ENCODE peak calls at places on chromosomes 4 and X, in five cellular contexts. One of them, this sample, is unnamed.

GRCh38 chr4:184165291-184165690 is 52.4 kb downstream of the ENPP6 start:
- DNase-seq in IMR-90: peak
- DNase-seq in lower lobe of right lung: no peak
- DNase-seq in hepatocyte: peak
- DNase-seq in CD8-positive, alpha-beta T cell: no peak
- DNase-seq in this sample: no peak

GRCh38 chrX:23493941-23494374 is 159.3 kb downstream of the PTCHD1 start:
- DNase-seq in IMR-90: no peak
- DNase-seq in lower lobe of right lung: no peak
- DNase-seq in CD8-positive, alpha-beta T cell: no peak
- DNase-seq in hepatocyte: no peak
- DNase-seq in this sample: no peak

GRCh38 chr4:89308161-89308500 is 531 bp upstream of the GPRIN3 start:
- DNase-seq in IMR-90: no peak
- DNase-seq in lower lobe of right lung: no peak
- DNase-seq in CD8-positive, alpha-beta T cell: no peak
- DNase-seq in hepatocyte: no peak
- DNase-seq in this sample: no peak

GRCh38 chr4:108045687-108046024 is 56.0 kb downstream of the HADH start:
- DNase-seq in hepatocyte: peak
- DNase-seq in IMR-90: no peak
- DNase-seq in CD8-positive, alpha-beta T cell: peak
- DNase-seq in lower lobe of right lung: peak
- DNase-seq in this sample: no peak

GRCh38 chr4:153209410-153209809 is 5.2 kb downstream of the TRIM2 start:
- DNase-seq in IMR-90: no peak
- DNase-seq in CD8-positive, alpha-beta T cell: no peak
- DNase-seq in hepatocyte: peak
- DNase-seq in lower lobe of right lung: no peak
- DNase-seq in this sample: no peak

GRCh38 chr4:15250021-15250441 is 177.8 kb upstream of the C1QTNF7 start:
- DNase-seq in lower lobe of right lung: no peak
- DNase-seq in IMR-90: peak
- DNase-seq in hepatocyte: no peak
- DNase-seq in CD8-positive, alpha-beta T cell: no peak
- DNase-seq in this sample: no peak

GRCh38 chr4:73586040-73586439 is 34.2 kb downstream of the RASSF6 start:
- DNase-seq in CD8-positive, alpha-beta T cell: no peak
- DNase-seq in IMR-90: no peak
- DNase-seq in lower lobe of right lung: no peak
- DNase-seq in hepatocyte: no peak
- DNase-seq in this sample: no peak

GRCh38 chrX:153766098-153766817 is 2.2 kb downstream of the PLXNB3 start:
- DNase-seq in IMR-90: peak
- DNase-seq in lower lobe of right lung: peak
- DNase-seq in CD8-positive, alpha-beta T cell: peak
- DNase-seq in hepatocyte: peak
- DNase-seq in this sample: no peak

GRCh38 chrX:107205770-107206696 is at the start of the genes DNAAF6 and NUP62CL:
- DNase-seq in IMR-90: no peak
- DNase-seq in lower lobe of right lung: peak
- DNase-seq in CD8-positive, alpha-beta T cell: peak
- DNase-seq in hepatocyte: peak
- DNase-seq in this sample: peak

GRCh38 chr4:77308843-77309242 is 151.8 kb downstream of the CCNG2 start:
- DNase-seq in CD8-positive, alpha-beta T cell: no peak
- DNase-seq in hepatocyte: peak
- DNase-seq in lower lobe of right lung: no peak
- DNase-seq in IMR-90: peak
- DNase-seq in this sample: no peak

GRCh38 chrX:13432776-13433605 is 113.1 kb upstream of the ATXN3L start:
- DNase-seq in CD8-positive, alpha-beta T cell: no peak
- DNase-seq in hepatocyte: peak
- DNase-seq in lower lobe of right lung: no peak
- DNase-seq in IMR-90: peak
- DNase-seq in this sample: no peak

GRCh38 chr4:109383823-109384222 is 49.8 kb upstream of the SEC24B start:
- DNase-seq in CD8-positive, alpha-beta T cell: no peak
- DNase-seq in lower lobe of right lung: no peak
- DNase-seq in IMR-90: no peak
- DNase-seq in hepatocyte: no peak
- DNase-seq in this sample: no peak

GRCh38 chrX:39308126-39308525 is 506.9 kb downstream of the MID1IP1 start:
- DNase-seq in hepatocyte: no peak
- DNase-seq in CD8-positive, alpha-beta T cell: no peak
- DNase-seq in lower lobe of right lung: no peak
- DNase-seq in IMR-90: no peak
- DNase-seq in this sample: no peak

GRCh38 chrX:136260801-136261200 is 9.6 kb upstream of the MAP7D3 start:
- DNase-seq in CD8-positive, alpha-beta T cell: no peak
- DNase-seq in hepatocyte: no peak
- DNase-seq in IMR-90: peak
- DNase-seq in lower lobe of right lung: no peak
- DNase-seq in this sample: no peak

GRCh38 chr4:53589511-53589910 is 1.8 kb downstream of the LNX1 start:
- DNase-seq in lower lobe of right lung: no peak
- DNase-seq in CD8-positive, alpha-beta T cell: no peak
- DNase-seq in hepatocyte: no peak
- DNase-seq in IMR-90: no peak
- DNase-seq in this sample: no peak

GRCh38 chr4:110294165-110294564 is 95.8 kb upstream of the ELOVL6 start:
- DNase-seq in hepatocyte: no peak
- DNase-seq in IMR-90: peak
- DNase-seq in CD8-positive, alpha-beta T cell: no peak
- DNase-seq in lower lobe of right lung: no peak
- DNase-seq in this sample: no peak

GRCh38 chrX:3120426-3120825 is 79.2 kb downstream of the ARSF start:
- DNase-seq in lower lobe of right lung: no peak
- DNase-seq in CD8-positive, alpha-beta T cell: no peak
- DNase-seq in hepatocyte: no peak
- DNase-seq in IMR-90: no peak
- DNase-seq in this sample: no peak

GRCh38 chr4:78629991-78630541 is 78.5 kb downstream of the ANXA3 start:
- DNase-seq in CD8-positive, alpha-beta T cell: no peak
- DNase-seq in IMR-90: no peak
- DNase-seq in hepatocyte: peak
- DNase-seq in lower lobe of right lung: peak
- DNase-seq in this sample: no peak

GRCh38 chr4:173934201-173934600 is 349.3 kb downstream of the FBXO8 start:
- DNase-seq in lower lobe of right lung: no peak
- DNase-seq in IMR-90: peak
- DNase-seq in hepatocyte: no peak
- DNase-seq in CD8-positive, alpha-beta T cell: no peak
- DNase-seq in this sample: no peak

GRCh38 chr4:81408341-81408740 is 63.4 kb downstream of the RASGEF1B start:
- DNase-seq in IMR-90: no peak
- DNase-seq in CD8-positive, alpha-beta T cell: no peak
- DNase-seq in hepatocyte: no peak
- DNase-seq in lower lobe of right lung: no peak
- DNase-seq in this sample: no peak

GRCh38 chr4:81405900-81406401 is 65.8 kb downstream of the RASGEF1B start:
- DNase-seq in lower lobe of right lung: no peak
- DNase-seq in hepatocyte: peak
- DNase-seq in CD8-positive, alpha-beta T cell: peak
- DNase-seq in IMR-90: peak
- DNase-seq in this sample: peak

GRCh38 chr4:81407726-81408125 is 64.0 kb downstream of the RASGEF1B start:
- DNase-seq in CD8-positive, alpha-beta T cell: no peak
- DNase-seq in IMR-90: no peak
- DNase-seq in hepatocyte: no peak
- DNase-seq in lower lobe of right lung: no peak
- DNase-seq in this sample: no peak

GRCh38 chr4:81409836-81410235 is 61.9 kb downstream of the RASGEF1B start:
- DNase-seq in CD8-positive, alpha-beta T cell: no peak
- DNase-seq in lower lobe of right lung: no peak
- DNase-seq in hepatocyte: no peak
- DNase-seq in IMR-90: no peak
- DNase-seq in this sample: no peak

DNA sequence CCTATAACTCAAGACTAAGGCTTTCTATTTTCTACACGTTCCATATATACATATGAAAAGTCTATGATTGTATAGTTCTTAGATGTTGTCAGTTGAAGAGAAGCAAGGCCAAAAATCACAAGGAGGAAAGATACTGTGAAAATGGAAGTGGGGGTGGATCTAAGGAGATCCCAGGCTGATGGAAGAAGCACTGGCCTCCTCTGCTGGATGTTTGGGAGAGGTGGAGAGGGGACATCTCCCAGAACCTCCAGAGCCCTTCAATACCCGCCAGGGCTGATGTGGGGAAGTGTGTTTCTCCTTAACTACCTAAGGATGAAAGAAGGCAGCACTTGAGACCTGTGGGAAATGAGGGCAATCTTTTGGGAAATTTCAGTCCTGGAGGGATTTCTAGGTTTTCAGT is 67.4 kb downstream of the RASGEF1B start:
- DNase-seq in CD8-positive, alpha-beta T cell: no peak
- DNase-seq in lower lobe of right lung: no peak
- DNase-seq in IMR-90: peak
- DNase-seq in hepatocyte: no peak
- DNase-seq in this sample: no peak
- TF ChIP-seq CTCF in CD8-positive, alpha-beta T cell: no peak
- TF ChIP-seq CTCF in lower lobe of right lung: no peak
- TF ChIP-seq CTCF in IMR-90: peak
- TF ChIP-seq CTCF in hepatocyte: no peak
- TF ChIP-seq CTCF in this sample: no peak

GRCh38 chr4:1218892-1219552 is 29.9 kb downstream of the CTBP1 start:
- DNase-seq in hepatocyte: no peak
- DNase-seq in lower lobe of right lung: no peak
- DNase-seq in CD8-positive, alpha-beta T cell: no peak
- DNase-seq in IMR-90: no peak
- DNase-seq in this sample: peak
- H3K4me3 ChIP-seq in hepatocyte: no peak
- H3K4me3 ChIP-seq in lower lobe of right lung: no peak
- H3K4me3 ChIP-seq in CD8-positive, alpha-beta T cell: no peak
- H3K4me3 ChIP-seq in IMR-90: no peak
- H3K4me3 ChIP-seq in this sample: peak

DNA sequence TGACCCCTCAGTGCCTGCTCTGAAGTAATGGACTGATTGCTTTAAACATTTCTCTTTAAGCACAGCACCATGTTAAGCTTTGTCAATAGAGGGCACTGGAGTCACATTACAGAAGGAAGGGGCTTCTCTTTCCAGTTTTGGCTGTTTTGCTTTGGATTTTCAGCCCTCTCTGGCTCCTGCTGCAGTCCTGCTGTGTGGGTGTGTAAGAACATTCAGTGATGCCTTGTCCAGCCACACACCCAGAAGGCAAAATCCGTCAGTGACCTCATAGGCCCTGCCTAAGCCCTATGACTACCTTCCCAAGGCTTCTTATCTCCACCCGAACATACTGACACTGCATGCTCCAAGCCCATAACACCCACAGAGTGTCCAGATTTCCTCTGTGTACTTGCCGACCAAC is 215.3 kb upstream of the CTSO start:
- DNase-seq in CD8-positive, alpha-beta T cell: no peak
- DNase-seq in lower lobe of right lung: no peak
- DNase-seq in IMR-90: peak
- DNase-seq in hepatocyte: peak
- DNase-seq in this sample: no peak
- TF ChIP-seq CTCF in CD8-positive, alpha-beta T cell: no peak
- TF ChIP-seq CTCF in lower lobe of right lung: peak
- TF ChIP-seq CTCF in IMR-90: peak
- TF ChIP-seq CTCF in hepatocyte: peak
- TF ChIP-seq CTCF in this sample: peak

DNA sequence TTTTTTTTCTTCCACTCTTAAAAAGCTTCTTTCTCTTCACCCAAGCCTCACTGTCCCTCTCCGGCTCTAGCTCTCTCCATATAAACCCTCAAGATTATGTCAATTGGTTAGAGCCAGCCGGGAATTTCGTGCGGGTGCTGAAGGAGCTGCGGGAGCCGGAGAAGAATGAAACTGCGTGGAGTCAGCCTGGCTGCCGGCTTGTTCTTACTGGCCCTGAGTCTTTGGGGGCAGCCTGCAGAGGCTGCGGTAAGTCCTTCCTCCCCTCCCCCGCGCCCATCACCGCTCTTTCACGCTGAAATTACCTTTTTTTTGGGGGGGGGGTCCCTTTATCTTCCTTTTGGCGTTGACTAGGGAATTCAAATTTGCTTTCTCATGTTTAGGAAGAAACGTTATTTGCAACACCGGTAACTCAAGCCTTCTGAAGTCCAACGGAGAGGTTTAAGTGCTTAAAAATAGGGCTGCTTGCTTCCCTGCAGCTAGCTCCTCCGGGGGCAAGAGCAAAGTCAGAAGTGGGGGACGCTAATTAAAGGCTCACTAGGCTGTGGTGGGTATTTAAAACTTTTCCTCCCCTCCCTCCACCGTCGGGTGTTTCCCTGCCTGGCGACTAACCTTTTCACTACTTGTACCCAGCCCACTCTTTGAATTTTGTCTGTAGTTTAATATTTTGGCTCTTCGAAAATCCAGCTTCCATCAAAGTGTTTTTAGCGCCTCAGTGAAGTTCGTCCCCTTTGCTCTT is 491 bp downstream of the COL4A5 start:
- DNase-seq in hepatocyte: peak
- DNase-seq in IMR-90: peak
- DNase-seq in CD8-positive, alpha-beta T cell: no peak
- DNase-seq in lower lobe of right lung: peak
- DNase-seq in this sample: no peak
- H3K4me3 ChIP-seq in hepatocyte: peak
- H3K4me3 ChIP-seq in IMR-90: peak
- H3K4me3 ChIP-seq in CD8-positive, alpha-beta T cell: no peak
- H3K4me3 ChIP-seq in lower lobe of right lung: peak
- H3K4me3 ChIP-seq in this sample: no peak

DNA sequence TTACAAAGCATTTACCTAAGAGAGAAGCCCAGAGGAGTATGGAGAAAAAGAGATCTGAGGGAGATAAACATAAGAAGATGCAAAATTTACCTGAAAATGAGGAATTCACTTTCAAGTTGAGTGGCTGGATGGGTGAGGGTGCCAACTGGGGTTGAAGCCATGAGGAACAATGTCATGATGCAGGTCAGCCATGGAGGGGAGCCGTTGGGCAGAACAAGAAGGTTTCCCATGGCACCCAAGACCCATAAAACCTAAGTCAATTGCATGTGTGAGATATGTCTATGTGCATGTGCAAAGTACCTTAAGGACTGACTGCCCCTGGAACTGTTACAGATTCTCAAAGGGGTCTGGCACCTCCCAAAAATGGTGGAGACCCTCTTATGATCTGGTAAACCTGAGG is 46.6 kb upstream of the PRRG1 start:
- DNase-seq in hepatocyte: peak
- DNase-seq in CD8-positive, alpha-beta T cell: no peak
- DNase-seq in lower lobe of right lung: no peak
- DNase-seq in IMR-90: peak
- DNase-seq in this sample: no peak
- TF ChIP-seq CTCF in hepatocyte: peak
- TF ChIP-seq CTCF in CD8-positive, alpha-beta T cell: no peak
- TF ChIP-seq CTCF in lower lobe of right lung: peak
- TF ChIP-seq CTCF in IMR-90: peak
- TF ChIP-seq CTCF in this sample: no peak